ENCODE peak calls at places on chromosomes 12 and 14, in nine cellular contexts. Z is lower leg skin, P is GM23248, C is kidney epithelial cell, V is breast epithelium, T is fibroblast of pulmonary artery, R is AG04450, A is H7, F is HL-60. H is an unnamed sample.

GRCh38 chr14:95260537-95261440 is 58.9 kb downstream of the CLMN start:
- DNase-seq in Z (peak; percentile 75), P (peak; percentile 66), C (no peak), V (no peak), T (peak; percentile 71), R (no peak), A (no peak), F (no peak), H (peak; percentile 89)

GRCh38 chr14:50335989-50336391 is 23.9 kb downstream of the DMAC2L start:
- DNase-seq in Z (no peak), P (peak; percentile 44), C (no peak), V (no peak), T (peak; percentile 90), R (no peak), A (no peak), F (no peak), H (no peak)

GRCh38 chr12:121792607-121793500 is 634 bp downstream of the RHOF start:
- DNase-seq in Z (no peak), P (no peak), C (no peak), V (no peak), T (no peak), R (no peak), A (peak; percentile 82), F (no peak), H (no peak)

GRCh38 chr14:69288001-69288771 is 28.2 kb downstream of the GALNT16 start:
- DNase-seq in Z (peak; percentile 89), P (peak; percentile 51), C (no peak), V (no peak), T (peak; percentile 21), R (peak; percentile 15), A (peak; percentile 53), F (no peak), H (peak; percentile 11)

GRCh38 chr12:132355742-132356681 is 26.6 kb upstream of the GALNT9 start:
- DNase-seq in Z (no peak), P (no peak), C (no peak), V (no peak), T (no peak), R (no peak), A (no peak), F (no peak), H (no peak)

GRCh38 chr12:82438356-82438755 is 80.0 kb downstream of the METTL25 start:
- DNase-seq in Z (no peak), P (no peak), C (no peak), V (no peak), T (no peak), R (no peak), A (no peak), F (no peak), H (no peak)

GRCh38 chr14:45261209-45261608 is 8.2 kb upstream of the MIS18BP1 start:
- DNase-seq in Z (no peak), P (no peak), C (no peak), V (no peak), T (no peak), R (no peak), A (no peak), F (no peak), H (no peak)

GRCh38 chr14:34710744-34711143 is 3.6 kb downstream of the CFL2 start:
- DNase-seq in Z (no peak), P (peak; percentile 27), C (no peak), V (no peak), T (peak; percentile 36), R (no peak), A (no peak), F (no peak), H (no peak)

GRCh38 chr14:86057018-86057667 is 527.2 kb downstream of the FLRT2 start:
- DNase-seq in Z (no peak), P (peak; percentile 46), C (no peak), V (no peak), T (peak; percentile 45), R (no peak), A (no peak), F (no peak), H (no peak)

GRCh38 chr12:47311011-47311410 is 231.3 kb upstream of the AMIGO2 start:
- DNase-seq in Z (no peak), P (no peak), C (no peak), V (no peak), T (no peak), R (no peak), A (no peak), F (no peak), H (no peak)

GRCh38 chr12:47308672-47309071 is 228.9 kb upstream of the AMIGO2 start:
- DNase-seq in Z (no peak), P (no peak), C (no peak), V (no peak), T (no peak), R (no peak), A (no peak), F (no peak), H (no peak)

GRCh38 chr12:47312147-47312546 is 232.4 kb upstream of the AMIGO2 start:
- DNase-seq in Z (no peak), P (no peak), C (no peak), V (no peak), T (no peak), R (no peak), A (no peak), F (no peak), H (no peak)

GRCh38 chr12:47312794-47313426 is 233.2 kb upstream of the AMIGO2 start:
- DNase-seq in Z (no peak), P (no peak), C (no peak), V (no peak), T (no peak), R (no peak), A (no peak), F (peak; percentile 2), H (no peak)

DNA sequence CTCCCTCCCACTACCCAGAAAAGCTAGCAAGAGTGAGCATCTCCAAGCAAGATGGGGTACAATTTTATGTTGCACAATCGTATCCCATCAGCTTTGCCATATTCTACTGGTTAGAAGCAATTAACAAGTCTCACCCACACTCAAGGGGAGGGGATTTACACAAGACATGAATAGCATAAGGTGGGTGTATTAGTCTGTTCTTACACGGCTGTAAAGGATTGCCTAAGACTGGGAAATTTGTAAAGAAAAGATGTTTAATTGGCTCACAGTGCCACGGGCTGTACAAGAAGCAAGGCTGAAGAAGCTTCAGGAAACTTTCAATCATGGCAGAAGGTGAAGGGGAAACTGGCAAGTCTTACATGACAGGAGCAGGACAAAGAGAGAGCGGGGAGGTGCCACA is 231.8 kb upstream of the AMIGO2 start:
- DNase-seq in Z (no peak), P (no peak), C (no peak), V (no peak), T (no peak), R (no peak), A (no peak), F (no peak), H (no peak)
- H3K4me3 ChIP-seq in Z (no peak overlapping the region), P (no peak overlapping the region), C (no peak overlapping the region), V (no peak overlapping the region), T (no peak overlapping the region), R (no peak overlapping the region), A (no peak overlapping the region), F (no peak overlapping the region), H (no peak overlapping the region)

GRCh38 chr14:103232338-103232808 is 101.7 kb upstream of the EIF5 start:
- DNase-seq in Z (no peak), P (no peak), C (no peak), V (no peak), T (no peak), R (no peak), A (peak; percentile 88), F (no peak), H (no peak)

GRCh38 chr14:103231376-103232019 is 102.5 kb upstream of the EIF5 start:
- DNase-seq in Z (peak; percentile 68), P (no peak), C (no peak), V (no peak), T (no peak), R (no peak), A (peak; percentile 52), F (no peak), H (no peak)

GRCh38 chr14:103230658-103231334 is 103.2 kb upstream of the EIF5 start:
- DNase-seq in Z (peak; percentile 81), P (no peak), C (no peak), V (no peak), T (no peak), R (no peak), A (peak; percentile 53), F (no peak), H (no peak)

GRCh38 chr14:103228076-103228806 is 105.0 kb downstream of the TNFAIP2 start:
- DNase-seq in Z (no peak), P (no peak), C (no peak), V (no peak), T (no peak), R (no peak), A (no peak), F (no peak), H (no peak)

GRCh38 chr14:103230021-103230420 is 104.0 kb upstream of the EIF5 start:
- DNase-seq in Z (peak; percentile 71), P (no peak), C (no peak), V (no peak), T (no peak), R (no peak), A (peak; percentile 46), F (no peak), H (no peak)
- H3K4me3 ChIP-seq in Z (no peak overlapping the region), P (no peak overlapping the region), C (no peak overlapping the region), V (no peak overlapping the region), T (no peak overlapping the region), R (no peak overlapping the region), A (no peak overlapping the region), F (no peak overlapping the region), H (no peak overlapping the region)

GRCh38 chr14:104223810-104224515 is 85.6 kb downstream of the KIF26A start:
- DNase-seq in Z (no peak), P (no peak), C (no peak), V (no peak), T (no peak), R (no peak), A (no peak), F (no peak), H (no peak)

GRCh38 chr14:104221636-104222375 is 83.4 kb downstream of the KIF26A start:
- DNase-seq in Z (no peak), P (no peak), C (no peak), V (no peak), T (no peak), R (no peak), A (no peak), F (no peak), H (no peak)

GRCh38 chr14:104222396-104223036 is 84.1 kb downstream of the KIF26A start:
- DNase-seq in Z (no peak), P (no peak), C (no peak), V (no peak), T (no peak), R (no peak), A (no peak), F (no peak), H (no peak)

GRCh38 chr14:104224516-104225281 is 86.3 kb downstream of the KIF26A start:
- DNase-seq in Z (no peak), P (no peak), C (no peak), V (no peak), T (no peak), R (no peak), A (peak; percentile 93), F (no peak), H (no peak)

GRCh38 chr14:104223101-104223809 is 84.9 kb downstream of the KIF26A start:
- DNase-seq in Z (no peak), P (no peak), C (no peak), V (no peak), T (no peak), R (no peak), A (peak; percentile 83), F (no peak), H (no peak)
- H3K4me3 ChIP-seq in Z (no peak overlapping the region), P (no peak overlapping the region), C (no peak overlapping the region), V (no peak overlapping the region), T (no peak overlapping the region), R (no peak overlapping the region), A (no peak overlapping the region), F (no peak overlapping the region), H (no peak overlapping the region)

GRCh38 chr12:5432011-5432400 is at the start of gene NTF3:
- DNase-seq in Z (peak; percentile 86), P (peak; percentile 72), C (no peak), V (no peak), T (peak; percentile 29), R (peak; percentile 39), A (peak; percentile 88), F (no peak), H (no peak)
- H3K4me3 ChIP-seq in Z (peak within 1 kb of the TSS; percentile 19), P (peak within 1 kb of the TSS; percentile 77), C (peak within 1 kb of the TSS; percentile 59), V (peak within 1 kb of the TSS; percentile 43), T (peak within 1 kb of the TSS; percentile 28), R (peak within 1 kb of the TSS; percentile 94), A (peak within 1 kb of the TSS; percentile 43), F (no peak within 1 kb of the TSS), H (peak within 1 kb of the TSS; percentile 44)

H was measured in skeletal muscle cell.